ENCODE peak calls at places on chromosomes 6 and 20, in six cellular contexts. B is SK-N-SH, L is HepG2, M is K562, N is H1, G is HCT116. U is an unnamed sample.

GRCh38 chr6:157380458-157380778 is 572 bp upstream of the ZDHHC14 start:
- DNase-seq in B (peak), L (no peak), M (no peak), N (no peak), G (no peak), U (no peak)

GRCh38 chr6:44630125-44631028 is 242.9 kb downstream of the CDC5L start:
- DNase-seq in B (peak), L (peak), M (peak), N (no peak), G (peak), U (peak)

GRCh38 chr20:57165427-57166004 is 100.9 kb downstream of the BMP7 start:
- DNase-seq in B (no peak), L (no peak), M (no peak), N (no peak), G (no peak), U (no peak)

GRCh38 chr6:45697605-45698004 is 318.1 kb downstream of the CLIC5 start:
- DNase-seq in B (no peak), L (no peak), M (peak), N (no peak), G (peak), U (no peak)

GRCh38 chr6:56757585-56757984 is 114.9 kb upstream of the DST start:
- DNase-seq in B (no peak), L (peak), M (peak), N (no peak), G (no peak), U (no peak)

GRCh38 chr6:43977404-43978111 is 149.7 kb downstream of the MRPL14 start:
- DNase-seq in B (no peak), L (no peak), M (peak), N (no peak), G (no peak), U (no peak)

GRCh38 chr6:53813096-53813495 is 18.3 kb downstream of the LRRC1 start:
- DNase-seq in B (no peak), L (no peak), M (no peak), N (no peak), G (no peak), U (no peak)

GRCh38 chr6:149140137-149140909 is 177.2 kb upstream of the TAB2 start:
- DNase-seq in B (no peak), L (no peak), M (peak), N (no peak), G (no peak), U (no peak)

GRCh38 chr6:158631678-158632537 is 12.6 kb downstream of the DYNLT1 start:
- DNase-seq in B (no peak), L (no peak), M (peak), N (no peak), G (peak), U (no peak)

GRCh38 chr6:91435630-91436029 is 848.8 kb upstream of the MAP3K7 start:
- DNase-seq in B (no peak), L (no peak), M (no peak), N (no peak), G (no peak), U (no peak)

GRCh38 chr6:164749126-164749758 is 560.2 kb downstream of the C6orf118 start:
- DNase-seq in B (peak), L (no peak), M (no peak), N (no peak), G (no peak), U (no peak)

GRCh38 chr20:31578448-31579138 is 26.5 kb upstream of the ID1 start:
- DNase-seq in B (no peak), L (no peak), M (no peak), N (no peak), G (no peak), U (no peak)

GRCh38 chr6:91713911-91714310 is 1127.0 kb upstream of the MAP3K7 start:
- DNase-seq in B (no peak), L (no peak), M (no peak), N (no peak), G (no peak), U (no peak)

GRCh38 chr20:4573564-4574355 is 147.9 kb upstream of the PRND start:
- DNase-seq in B (no peak), L (no peak), M (no peak), N (no peak), G (no peak), U (no peak)

GRCh38 chr6:26597389-26597766 is 625 bp downstream of the ABT1 start:
- DNase-seq in B (no peak), L (no peak), M (no peak), N (no peak), G (no peak), U (no peak)

GRCh38 chr6:127606131-127606562 is 29.2 kb downstream of the C6orf58 start:
- DNase-seq in B (peak), L (peak), M (no peak), N (no peak), G (peak), U (peak)

GRCh38 chr6:152669894-152670293 is 27.8 kb upstream of the MYCT1 start:
- DNase-seq in B (peak), L (peak), M (no peak), N (no peak), G (peak), U (no peak)
- TF ChIP-seq YY1 in B (no peak), L (no peak), M (no peak), N (no peak), G (no peak), U (no peak)

DNA sequence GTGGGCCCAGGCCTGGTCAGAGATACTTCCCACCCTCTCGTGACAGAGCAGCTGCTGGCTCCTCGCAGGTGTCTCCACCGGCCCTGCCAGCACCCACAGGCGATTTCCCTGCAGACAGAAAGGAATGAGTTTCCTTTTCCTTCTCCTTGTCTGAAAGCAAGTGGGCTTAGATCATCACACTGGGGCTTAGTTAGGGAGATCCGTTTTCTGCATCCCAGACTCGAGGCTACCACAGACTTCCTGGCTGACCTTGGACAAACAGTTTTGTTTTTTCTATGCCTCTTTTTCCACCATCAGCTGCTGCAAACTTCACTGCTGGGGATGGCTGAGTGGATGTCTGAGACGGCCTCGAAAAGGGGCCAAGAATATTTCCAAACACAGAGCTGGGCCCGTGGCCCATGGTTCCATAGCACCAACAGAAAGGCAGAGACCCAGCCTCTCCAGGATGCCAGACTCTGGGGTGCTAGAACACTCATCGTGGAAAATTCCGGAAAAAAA is 86.5 kb downstream of the BANF2 start:
- DNase-seq in B (no peak), L (no peak), M (no peak), N (no peak), G (no peak), U (no peak)
- TF ChIP-seq YY1 in B (no peak), L (no peak), M (no peak), N (no peak), G (no peak), U (no peak)

GRCh38 chr6:75934643-75935472 is 137.6 kb downstream of the IMPG1 start:
- DNase-seq in B (peak), L (peak), M (peak), N (no peak), G (peak), U (peak)
- TF ChIP-seq YY1 in B (no peak), L (no peak), M (no peak), N (no peak), G (peak), U (no peak)

DNA sequence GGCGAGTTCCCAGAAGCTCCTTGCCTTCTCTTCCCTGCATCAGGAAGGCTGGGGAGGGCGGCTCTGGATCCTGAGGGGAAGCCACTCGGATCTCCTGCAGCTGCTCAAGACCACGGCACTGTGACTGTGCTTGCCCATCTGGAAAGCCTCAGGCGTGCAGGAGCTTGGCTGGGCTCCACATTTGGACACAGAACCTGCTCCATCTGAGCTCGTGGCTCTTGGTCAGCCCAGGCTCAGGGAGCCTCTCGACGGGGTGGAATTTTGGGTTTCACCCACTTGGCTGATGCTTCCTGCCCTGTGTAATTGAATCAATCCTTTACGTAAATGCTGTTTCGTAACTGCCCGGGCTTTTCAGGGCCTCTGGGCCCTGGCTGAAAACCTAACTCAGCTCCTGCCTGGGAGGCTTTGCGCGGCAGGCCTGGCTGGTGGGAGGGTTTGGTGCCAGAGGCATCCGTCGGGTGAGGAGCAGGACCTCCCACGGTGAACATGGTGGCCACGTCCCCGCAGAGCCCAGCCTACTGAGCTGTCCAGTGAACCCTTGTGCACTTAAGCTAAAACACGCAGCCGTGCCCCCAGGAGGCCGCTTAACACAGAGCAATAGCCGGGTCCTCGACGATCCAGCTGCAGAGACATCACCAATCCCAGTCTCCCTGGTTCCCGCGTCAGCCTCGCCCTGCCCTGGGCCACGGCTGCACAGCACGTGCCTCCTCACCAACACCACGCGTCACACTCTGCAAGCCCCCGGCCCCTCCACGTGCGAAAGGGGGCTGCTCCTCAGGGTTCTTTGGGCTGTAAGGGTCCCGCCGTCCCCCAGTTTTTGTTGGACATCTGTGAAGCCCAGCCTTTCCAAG is 241.0 kb downstream of the DLL1 start:
- DNase-seq in B (peak), L (no peak), M (no peak), N (no peak), G (no peak), U (no peak)
- TF ChIP-seq YY1 in B (no peak), L (no peak), M (no peak), N (no peak), G (no peak), U (no peak)

GRCh38 chr6:7261030-7261841 is 51.8 kb downstream of the SSR1 start:
- DNase-seq in B (peak), L (peak), M (peak), N (peak), G (peak), U (peak)
- TF ChIP-seq YY1 in B (peak), L (peak), M (peak), N (peak), G (peak), U (no peak)

DNA sequence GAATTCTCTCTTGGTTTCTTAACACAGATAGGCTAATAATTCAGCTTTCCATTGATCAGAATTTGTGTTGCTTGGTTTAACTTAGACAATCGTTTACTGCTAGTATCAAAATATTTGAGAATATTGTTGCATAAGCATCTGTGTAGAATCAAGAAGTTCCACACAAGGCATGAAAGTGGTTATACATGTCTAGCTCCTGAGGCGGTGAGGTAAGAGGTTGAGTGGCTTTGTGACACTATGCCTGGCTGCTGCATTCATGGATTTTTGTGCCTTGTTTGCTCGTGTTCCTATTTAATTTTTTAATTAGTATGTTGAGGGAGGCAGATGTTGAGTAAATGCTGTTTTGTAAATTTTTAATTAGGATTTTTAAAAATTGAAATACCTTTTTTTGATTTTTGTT is 10.2 kb downstream of the PKIB start:
- DNase-seq in B (no peak), L (no peak), M (no peak), N (no peak), G (no peak), U (no peak)
- TF ChIP-seq YY1 in B (no peak), L (no peak), M (no peak), N (no peak), G (no peak), U (no peak)